ENCODE peak calls at places on chromosomes 3 and 15, in four cellular contexts. T is stimulated activated CD4-positive, alpha-beta T cell treated with anti-CD3 and anti-CD28 coated beads, Interleukin-12 subunit alpha, Interleukin-12 subunit beta, amount 100 ng/mL, for 24 hours; D is aorta; N is thoracic aorta. L is an unnamed sample.

GRCh38 chr15:57323806-57324589 is 52.3 kb upstream of the CGNL1 start:
- DNase-seq in T (no peak), D (peak), N (no peak), L (peak)

GRCh38 chr15:85730001-85730820 is 64.5 kb downstream of the KLHL25 start:
- DNase-seq in T (no peak), D (no peak), N (no peak), L (peak)

GRCh38 chr15:34436956-34437442 is 609 bp downstream of the GOLGA8A start:
- DNase-seq in T (peak), D (peak), N (no peak), L (peak)

GRCh38 chr15:45784656-45785055 is 149.8 kb downstream of the SQOR start:
- DNase-seq in T (no peak), D (no peak), N (no peak), L (no peak)

GRCh38 chr15:39232512-39232911 is 348.4 kb upstream of the THBS1 start:
- DNase-seq in T (no peak), D (no peak), N (no peak), L (no peak)

GRCh38 chr15:96064351-96064756 is 266.1 kb upstream of the NR2F2 start:
- DNase-seq in T (no peak), D (no peak), N (no peak), L (no peak)

GRCh38 chr3:115588201-115588600 is 35.1 kb upstream of the GAP43 start:
- DNase-seq in T (no peak), D (no peak), N (no peak), L (no peak)

GRCh38 chr15:67174864-67175573 is 79.4 kb downstream of the AAGAB start:
- DNase-seq in T (peak), D (no peak), N (no peak), L (no peak)

GRCh38 chr3:111649180-111649579 is 54.0 kb upstream of the ZBED2 start:
- DNase-seq in T (no peak), D (no peak), N (no peak), L (no peak)

GRCh38 chr3:128378631-128379347 is 87.9 kb downstream of the DNAJB8 start:
- DNase-seq in T (no peak), D (no peak), N (no peak), L (no peak)

GRCh38 chr15:56001476-56002078 is 8.2 kb upstream of the NEDD4 start:
- DNase-seq in T (no peak), D (no peak), N (no peak), L (no peak)

GRCh38 chr3:137110392-137110996 is 152.7 kb downstream of the IL20RB start:
- DNase-seq in T (no peak), D (no peak), N (no peak), L (peak)

GRCh38 chr3:128076783-128077624 is 24.8 kb downstream of the SEC61A1 start:
- DNase-seq in T (no peak), D (peak), N (no peak), L (peak)

GRCh38 chr3:196523841-196524240 is 8.7 kb upstream of the SMCO1 start:
- DNase-seq in T (no peak), D (no peak), N (no peak), L (no peak)